ENCODE peak calls at places on chromosomes 7 and 10, in seven cellular contexts. P is activated gamma-delta T cell treated with anti-CD3 and anti-CD28 coated beads, Interleukin-2, amount 50 U/mL, for 16 hours; D is sigmoid colon; O is activated CD8-positive, alpha-beta memory T cell treated with anti-CD3 and anti-CD28 coated beads for 48 hours; R is activated CD4-positive, alpha-beta T cell treated with anti-CD3 and anti-CD28 coated beads, Interleukin-2, amount 50 U/mL, for 24 hours; Q is HTR-8/SVneo; F is progenitor cell of endocrine pancreas. K is an unnamed sample.

GRCh38 chr7:142025896-142026295 is 30.2 kb downstream of the MGAM start:
- DNase-seq in P (no peak), Q (no peak), O (no peak), R (no peak), D (no peak), F (no peak), K (no peak)

GRCh38 chr7:22194633-22195273 is 162.2 kb downstream of the RAPGEF5 start:
- DNase-seq in Q (no peak), O (no peak), D (no peak), R (no peak), F (no peak), P (no peak), K (no peak)

GRCh38 chr10:86684305-86684704 is 16.0 kb downstream of the LDB3 start:
- DNase-seq in R (no peak), D (peak; percentile 84), Q (peak; percentile 52), P (no peak), O (no peak), F (no peak), K (no peak)

GRCh38 chr7:134101716-134102115 is 25.4 kb upstream of the LRGUK start:
- DNase-seq in R (no peak), F (no peak), Q (no peak), O (no peak), D (no peak), P (no peak), K (no peak)

GRCh38 chr7:151614019-151614418 is 94.3 kb upstream of the RHEB start:
- DNase-seq in O (no peak), P (no peak), R (no peak), Q (no peak), D (no peak), F (no peak), K (no peak)

GRCh38 chr10:118590334-118590733 is 5.1 kb downstream of the PRLHR start:
- DNase-seq in Q (no peak), D (no peak), F (no peak), R (no peak), P (no peak), O (no peak), K (no peak)

GRCh38 chr10:131033166-131034085 is 278.1 kb downstream of the TCERG1L start:
- DNase-seq in D (peak; percentile 46), O (no peak), R (no peak), Q (no peak), P (no peak), F (no peak), K (no peak)

GRCh38 chr10:78757542-78757941 is 311.2 kb upstream of the ZMIZ1 start:
- DNase-seq in F (no peak), O (no peak), P (no peak), R (no peak), D (no peak), Q (no peak), K (no peak)

GRCh38 chr10:51206471-51206870 is 132.2 kb downstream of the PRKG1 start:
- DNase-seq in D (no peak), R (no peak), P (no peak), O (no peak), F (no peak), Q (no peak), K (no peak)

GRCh38 chr7:93906267-93906666 is at the start of gene GNGT1:
- DNase-seq in R (no peak), D (no peak), O (no peak), Q (no peak), F (no peak), P (no peak), K (no peak)

GRCh38 chr7:88664630-88665233 is 94.8 kb upstream of the ZNF804B start:
- DNase-seq in Q (no peak), F (no peak), D (no peak), R (no peak), P (no peak), O (no peak), K (no peak)

GRCh38 chr7:148153611-148154010 is 437.0 kb upstream of the C7orf33 start:
- DNase-seq in R (no peak), O (no peak), P (no peak), F (no peak), Q (no peak), D (no peak), K (no peak)